ENCODE peak calls at places on chromosomes 11 and 22, in four cellular contexts. O, D, Y and L are unnamed samples.

GRCh38 chr11:30992513-30992849 is 377.1 kb downstream of the DCDC1 start:
- DNase-seq in O (no peak), Y (no peak), D (peak), L (peak)

GRCh38 chr22:24588756-24589481 is 4.0 kb downstream of the LRRC75B start:
- DNase-seq in O (no peak), D (no peak), Y (no peak), L (no peak)

GRCh38 chr11:71204294-71204693 is 48.1 kb downstream of the SHANK2 start:
- DNase-seq in D (no peak), Y (no peak), O (no peak), L (no peak)

GRCh38 chr11:65430406-65431217 is 8.0 kb downstream of the NEAT1 start:
- DNase-seq in Y (no peak), O (no peak), D (no peak), L (no peak)

GRCh38 chr11:72679869-72680268 is 5.6 kb upstream of the PDE2A start:
- DNase-seq in Y (no peak), D (no peak), O (no peak), L (no peak)

GRCh38 chr11:78150346-78150745 is 10.9 kb upstream of the ALG8 start:
- DNase-seq in D (no peak), Y (no peak), O (no peak), L (no peak)

GRCh38 chr22:42773161-42773560 is 52.5 kb upstream of the A4GALT start:
- DNase-seq in D (no peak), Y (no peak), O (no peak), L (no peak)

GRCh38 chr22:47654922-47655451 is 892.5 kb downstream of the TBC1D22A start:
- DNase-seq in D (no peak), O (no peak), Y (no peak), L (no peak)

GRCh38 chr11:78399136-78399535 is 18.5 kb downstream of the GAB2 start:
- DNase-seq in D (no peak), O (no peak), Y (no peak), L (no peak)

GRCh38 chr11:67055812-67056211 is 835 bp upstream of the RHOD start:
- DNase-seq in Y (no peak), D (peak), O (no peak), L (no peak)

GRCh38 chr11:36711104-36711825 is 113.2 kb upstream of the RAG2 start:
- DNase-seq in O (no peak), Y (no peak), D (no peak), L (no peak)

GRCh38 chr11:128391809-128392208 is 195.5 kb downstream of the ETS1 start:
- DNase-seq in D (no peak), Y (no peak), O (no peak), L (no peak)

GRCh38 chr11:112470355-112470754 is 209.7 kb upstream of the PLET1 start:
- DNase-seq in D (no peak), O (no peak), Y (no peak), L (peak)

GRCh38 chr22:17087176-17088131 is 2.7 kb downstream of the IL17RA start:
- DNase-seq in Y (no peak), D (no peak), O (no peak), L (peak)

GRCh38 chr11:30478923-30479322 is 107.2 kb downstream of the MPPED2 start:
- DNase-seq in D (no peak), Y (peak), O (no peak), L (no peak)

GRCh38 chr22:31122532-31123291 is at the start of gene INPP5J:
- DNase-seq in Y (peak), O (peak), D (peak), L (peak)

GRCh38 chr11:15965562-15966250 is 390.6 kb downstream of the SOX6 start:
- DNase-seq in O (no peak), Y (no peak), D (peak), L (no peak)

GRCh38 chr22:35212020-35212419 is 45.3 kb upstream of the HMGXB4 start:
- DNase-seq in O (no peak), D (no peak), Y (no peak), L (peak)

GRCh38 chr11:46353706-46354105 is 6.4 kb downstream of the DGKZ start:
- DNase-seq in Y (no peak), D (no peak), O (no peak), L (no peak)

GRCh38 chr11:129935723-129936122 is 40.3 kb upstream of the NFRKB start:
- DNase-seq in D (no peak), Y (no peak), O (no peak), L (no peak)

GRCh38 chr11:61949169-61950034 is 749 bp upstream of the BEST1 start:
- DNase-seq in Y (peak), O (peak), D (peak), L (no peak)

GRCh38 chr11:62201376-62201775 is 7.1 kb upstream of the SCGB2A1 start:
- DNase-seq in O (no peak), Y (no peak), D (no peak), L (no peak)

GRCh38 chr11:7592706-7593105 is 78.9 kb downstream of the PPFIBP2 start:
- DNase-seq in Y (peak), O (no peak), D (no peak), L (peak)

GRCh38 chr11:11349870-11350325 is 3.2 kb downstream of the CSNK2A3 start:
- DNase-seq in Y (no peak), O (no peak), D (no peak), L (peak)

GRCh38 chr11:18393581-18394299 is 623 bp upstream of the LDHA start:
- DNase-seq in D (no peak), O (peak), Y (no peak), L (no peak)

GRCh38 chr11:87754685-87755084 is 420.6 kb downstream of the RAB38 start:
- DNase-seq in Y (no peak), O (no peak), D (no peak), L (no peak)

GRCh38 chr11:95486979-95487378 is 256.0 kb upstream of the SESN3 start:
- DNase-seq in D (no peak), Y (no peak), O (no peak), L (no peak)

GRCh38 chr11:35139883-35140282 is 912 bp downstream of the CD44 start:
- DNase-seq in Y (no peak), D (no peak), O (no peak), L (peak)

GRCh38 chr22:19393704-19394103 is 37.8 kb downstream of the HIRA start:
- DNase-seq in Y (no peak), D (no peak), O (no peak), L (no peak)

GRCh38 chr11:128210148-128210940 is 377.0 kb downstream of the ETS1 start:
- DNase-seq in Y (no peak), O (no peak), D (peak), L (peak)

GRCh38 chr11:94849836-94850235 is 81.7 kb downstream of the AMOTL1 start:
- DNase-seq in Y (peak), O (no peak), D (no peak), L (no peak)

GRCh38 chr11:2888266-2888968 is 2.8 kb upstream of the CDKN1C start:
- DNase-seq in D (peak), Y (peak), O (peak), L (peak)

GRCh38 chr22:28023774-28024173 is 104.7 kb upstream of the PITPNB start:
- DNase-seq in Y (peak), O (no peak), D (no peak), L (no peak)

GRCh38 chr11:106495046-106495445 is 417.6 kb downstream of the AASDHPPT start:
- DNase-seq in D (peak), O (no peak), Y (no peak), L (no peak)